ENCODE peak calls at places on chromosomes 11 and 22, in ten cellular contexts. E, I, N, T, O, M, K, S, V and B are unnamed samples.

GRCh38 chr11:79209540-79210266 is 231.1 kb downstream of the TENM4 start:
- DNase-seq in S (no peak), I (no peak), E (no peak), T (no peak), M (no peak), N (peak; percentile 15), K (no peak), O (no peak), V (no peak), B (no peak)

GRCh38 chr22:41028841-41029240 is 63.6 kb upstream of the EP300 start:
- DNase-seq in T (peak; percentile 83), I (peak; percentile 86), E (no peak), M (no peak), N (peak; percentile 95), V (no peak), S (no peak), O (peak; percentile 86), K (no peak), B (no peak)

GRCh38 chr11:4551346-4551979 is 6.5 kb downstream of the OR52M1 start:
- DNase-seq in N (no peak), I (peak; percentile 1), O (peak; percentile 15), V (no peak), E (no peak), M (no peak), K (no peak), T (no peak), S (no peak), B (no peak)

GRCh38 chr11:65210748-65211147 is 29.0 kb downstream of the CAPN1 start:
- DNase-seq in T (no peak), S (no peak), V (no peak), N (no peak), M (no peak), E (no peak), K (no peak), O (no peak), I (no peak), B (no peak)

GRCh38 chr11:9574556-9574805 is 1.0 kb downstream of the WEE1 start:
- DNase-seq in T (no peak), I (no peak), S (no peak), E (peak; percentile 51), M (peak; percentile 13), K (no peak), O (no peak), N (no peak), V (no peak), B (peak; percentile 38)

GRCh38 chr11:76592961-76593360 is 77.6 kb downstream of the LRRC32 start:
- DNase-seq in K (peak; percentile 89), T (no peak), E (peak; percentile 1), N (no peak), V (no peak), I (no peak), S (no peak), M (no peak), O (no peak), B (no peak)

GRCh38 chr11:68825603-68826002 is 16.1 kb downstream of the CPT1A start:
- DNase-seq in S (no peak), I (no peak), K (peak; percentile 85), M (no peak), O (peak; percentile 38), V (no peak), N (no peak), T (no peak), E (peak; percentile 62), B (no peak)

GRCh38 chr11:6566704-6567370 is 36.6 kb downstream of the RRP8 start:
- DNase-seq in M (no peak), E (no peak), V (peak; percentile 55), K (no peak), T (no peak), S (no peak), I (no peak), N (no peak), O (no peak), B (no peak)

GRCh38 chr11:66072518-66072917 is 2.4 kb downstream of the PACS1 start:
- DNase-seq in K (peak; percentile 9), N (no peak), E (no peak), S (no peak), V (no peak), O (no peak), I (no peak), M (no peak), T (no peak), B (no peak)

GRCh38 chr22:31977141-31977781 is 32.9 kb downstream of the YWHAH start:
- DNase-seq in O (peak; percentile 62), N (peak; percentile 67), V (peak; percentile 79), K (peak; percentile 92), E (peak; percentile 74), M (peak; percentile 78), I (peak; percentile 26), S (peak; percentile 71), T (no peak), B (peak; percentile 92)

DNA sequence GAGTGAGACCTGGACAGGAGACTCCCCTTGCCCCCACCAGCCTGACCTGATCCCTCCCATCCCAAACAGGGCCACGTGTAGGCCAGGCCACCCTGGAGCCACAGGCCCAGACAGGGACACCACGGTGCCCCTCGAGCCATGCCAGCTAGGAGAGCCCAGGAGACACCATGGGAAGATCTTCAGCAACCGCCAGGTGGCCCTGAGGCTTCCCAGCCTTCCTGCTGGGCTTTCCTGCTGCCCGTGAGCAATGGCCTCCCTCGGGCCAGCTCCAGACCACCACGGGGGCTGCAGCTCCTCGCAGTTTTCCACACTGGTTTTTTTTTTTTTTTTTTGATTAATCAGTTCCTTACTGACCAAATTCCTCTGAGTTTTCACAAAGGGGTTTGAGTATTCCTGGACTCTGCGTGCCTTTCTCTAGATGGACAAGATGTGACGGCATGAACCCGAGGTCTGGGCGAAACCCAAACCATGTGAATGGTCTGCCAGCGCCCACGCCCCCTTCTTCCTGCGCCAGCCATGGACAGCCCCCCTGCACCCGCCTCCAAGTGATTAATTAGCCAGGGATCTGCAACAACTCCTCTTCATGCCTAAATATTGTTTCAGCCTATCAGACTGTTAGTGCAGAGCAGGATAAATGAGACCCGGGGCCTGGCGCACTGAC is 40.9 kb downstream of the TBX1 start:
- DNase-seq in T (no peak), M (no peak), N (no peak), O (no peak), K (no peak), V (peak; percentile 4), I (peak; percentile 45), S (no peak), E (no peak), B (no peak)
- TF ChIP-seq CTCF in T (no peak), M (no peak), N (no peak), O (no peak), K (no peak), V (no peak), I (no peak), S (no peak), E (no peak), B (no peak)

GRCh38 chr11:22430286-22430685 is 92.1 kb downstream of the SLC17A6 start:
- DNase-seq in E (no peak), O (no peak), S (no peak), T (no peak), I (no peak), N (no peak), K (no peak), V (no peak), M (no peak), B (no peak)

GRCh38 chr11:22431074-22431473 is 92.9 kb downstream of the SLC17A6 start:
- DNase-seq in I (no peak), K (no peak), T (no peak), E (no peak), S (no peak), O (no peak), M (no peak), V (no peak), N (no peak), B (no peak)

GRCh38 chr11:22432331-22433065 is 94.3 kb downstream of the SLC17A6 start:
- DNase-seq in O (no peak), S (no peak), K (no peak), M (no peak), V (peak; percentile 20), I (no peak), N (peak; percentile 62), T (no peak), E (no peak), B (peak; percentile 87)

DNA sequence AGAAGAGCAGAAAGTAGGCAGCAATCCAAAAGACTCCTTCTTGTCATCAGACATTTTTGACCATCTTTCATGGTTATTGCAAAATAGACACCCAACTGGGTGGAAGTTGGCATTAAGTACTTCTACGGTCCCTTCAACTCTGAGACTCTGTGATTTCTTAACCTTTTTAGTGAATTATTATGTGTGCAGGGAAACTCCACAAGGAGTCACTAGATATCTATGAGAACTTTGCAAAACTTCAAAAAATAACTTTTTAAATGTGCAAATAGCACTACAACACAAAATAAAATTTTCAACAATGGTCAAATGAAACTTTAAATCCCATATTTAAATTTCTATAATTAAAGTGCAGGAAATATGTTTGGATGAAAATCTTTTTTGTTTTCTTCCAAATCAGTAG is 88.7 kb downstream of the SLC17A6 start:
- DNase-seq in E (no peak), K (no peak), T (no peak), I (no peak), N (no peak), V (no peak), S (no peak), M (no peak), O (no peak), B (no peak)
- TF ChIP-seq CTCF in E (no peak), K (no peak), T (no peak), I (peak; percentile 19), N (peak; percentile 8), V (no peak), S (no peak), M (no peak), O (peak; percentile 18), B (no peak)

GRCh38 chr11:117020287-117020686 is 77.9 kb downstream of the SIK3 start:
- DNase-seq in N (no peak), V (no peak), K (peak; percentile 33), M (no peak), E (peak; percentile 59), T (no peak), O (no peak), S (no peak), I (no peak), B (no peak)

GRCh38 chr11:117019871-117020270 is 78.4 kb downstream of the SIK3 start:
- DNase-seq in M (no peak), S (no peak), N (no peak), O (no peak), V (no peak), E (no peak), K (peak; percentile 31), T (no peak), I (no peak), B (no peak)

GRCh38 chr11:117023178-117023577 is 75.0 kb downstream of the SIK3 start:
- DNase-seq in I (no peak), T (no peak), E (no peak), N (no peak), O (no peak), M (no peak), K (no peak), V (no peak), S (no peak), B (no peak)

GRCh38 chr11:117020873-117021564 is 77.2 kb downstream of the SIK3 start:
- DNase-seq in E (no peak), O (no peak), M (no peak), V (no peak), I (no peak), S (no peak), T (no peak), K (peak; percentile 25), N (no peak), B (no peak)

GRCh38 chr11:117022526-117022925 is 75.7 kb downstream of the SIK3 start:
- DNase-seq in N (no peak), E (no peak), M (no peak), K (no peak), S (no peak), T (no peak), I (no peak), V (no peak), O (no peak), B (no peak)
- TF ChIP-seq CTCF in N (no peak), E (no peak), M (no peak), K (no peak), S (no peak), T (no peak), I (no peak), V (no peak), O (no peak), B (no peak)

GRCh38 chr11:18522388-18522787 is 4.4 kb downstream of the TSG101 start:
- DNase-seq in K (no peak), S (no peak), I (no peak), N (no peak), O (peak; percentile 20), E (no peak), V (no peak), M (no peak), T (no peak), B (no peak)
- TF ChIP-seq CTCF in K (no peak), S (peak; percentile 30), I (peak; percentile 11), N (no peak), O (no peak), E (no peak), V (no peak), M (no peak), T (no peak), B (no peak)